ENCODE peak calls at places on chromosomes 6 and 20, in six cellular contexts. One of them, this sample, is unnamed.

GRCh38 chr6:25714765-25715164 is 39.8 kb upstream of the SLC17A4 start:
- DNase-seq in bronchial epithelial cell: peak
- DNase-seq in glutamatergic neuron: no peak
- DNase-seq in fibroblast of the aortic adventitia: no peak
- DNase-seq in upper lobe of right lung: no peak
- DNase-seq in ascending aorta: no peak
- DNase-seq in this sample: no peak

GRCh38 chr6:31636698-31637596 is 15.5 kb downstream of the BAG6 start:
- DNase-seq in upper lobe of right lung: no peak
- DNase-seq in ascending aorta: no peak
- DNase-seq in bronchial epithelial cell: no peak
- DNase-seq in fibroblast of the aortic adventitia: no peak
- DNase-seq in glutamatergic neuron: no peak
- DNase-seq in this sample: no peak

GRCh38 chr20:33443512-33444239 is at the start of gene SNTA1:
- DNase-seq in bronchial epithelial cell: peak
- DNase-seq in fibroblast of the aortic adventitia: peak
- DNase-seq in upper lobe of right lung: peak
- DNase-seq in ascending aorta: peak
- DNase-seq in glutamatergic neuron: peak
- DNase-seq in this sample: peak

GRCh38 chr20:33985280-33985679 is 8.4 kb upstream of the RALY start:
- DNase-seq in upper lobe of right lung: no peak
- DNase-seq in ascending aorta: no peak
- DNase-seq in fibroblast of the aortic adventitia: no peak
- DNase-seq in glutamatergic neuron: no peak
- DNase-seq in bronchial epithelial cell: no peak
- DNase-seq in this sample: no peak

GRCh38 chr6:138673317-138674014 is 100.1 kb upstream of the CCDC28A start:
- DNase-seq in upper lobe of right lung: no peak
- DNase-seq in glutamatergic neuron: no peak
- DNase-seq in ascending aorta: no peak
- DNase-seq in fibroblast of the aortic adventitia: peak
- DNase-seq in bronchial epithelial cell: no peak
- DNase-seq in this sample: no peak

GRCh38 chr6:93676506-93676905 is 257.1 kb upstream of the EPHA7 start:
- DNase-seq in bronchial epithelial cell: no peak
- DNase-seq in upper lobe of right lung: no peak
- DNase-seq in glutamatergic neuron: no peak
- DNase-seq in ascending aorta: no peak
- DNase-seq in fibroblast of the aortic adventitia: no peak
- DNase-seq in this sample: no peak

GRCh38 chr6:75204959-75205775 is 686 bp downstream of the COL12A1 start:
- DNase-seq in bronchial epithelial cell: peak
- DNase-seq in fibroblast of the aortic adventitia: peak
- DNase-seq in glutamatergic neuron: peak
- DNase-seq in ascending aorta: peak
- DNase-seq in upper lobe of right lung: peak
- DNase-seq in this sample: peak

GRCh38 chr6:156828280-156828703 is 51.1 kb downstream of the ARID1B start:
- DNase-seq in fibroblast of the aortic adventitia: peak
- DNase-seq in glutamatergic neuron: no peak
- DNase-seq in bronchial epithelial cell: peak
- DNase-seq in upper lobe of right lung: no peak
- DNase-seq in ascending aorta: no peak
- DNase-seq in this sample: peak

GRCh38 chr6:80259113-80259512 is 152.6 kb downstream of the BCKDHB start:
- DNase-seq in upper lobe of right lung: no peak
- DNase-seq in fibroblast of the aortic adventitia: no peak
- DNase-seq in bronchial epithelial cell: no peak
- DNase-seq in ascending aorta: no peak
- DNase-seq in glutamatergic neuron: no peak
- DNase-seq in this sample: no peak

GRCh38 chr6:3162565-3163247 is 5.4 kb upstream of the TUBB2A start:
- DNase-seq in upper lobe of right lung: peak
- DNase-seq in ascending aorta: peak
- DNase-seq in glutamatergic neuron: peak
- DNase-seq in fibroblast of the aortic adventitia: peak
- DNase-seq in bronchial epithelial cell: peak
- DNase-seq in this sample: peak

GRCh38 chr6:29967379-29968010 is 25.2 kb downstream of the HLA-A start:
- DNase-seq in fibroblast of the aortic adventitia: no peak
- DNase-seq in ascending aorta: no peak
- DNase-seq in upper lobe of right lung: no peak
- DNase-seq in bronchial epithelial cell: peak
- DNase-seq in glutamatergic neuron: no peak
- DNase-seq in this sample: peak

GRCh38 chr6:84733889-84734288 is 30.5 kb downstream of the TBX18 start:
- DNase-seq in bronchial epithelial cell: no peak
- DNase-seq in upper lobe of right lung: no peak
- DNase-seq in glutamatergic neuron: no peak
- DNase-seq in fibroblast of the aortic adventitia: no peak
- DNase-seq in ascending aorta: no peak
- DNase-seq in this sample: no peak

GRCh38 chr6:89475106-89475505 is 42.2 kb downstream of the ANKRD6 start:
- DNase-seq in bronchial epithelial cell: peak
- DNase-seq in glutamatergic neuron: no peak
- DNase-seq in upper lobe of right lung: no peak
- DNase-seq in fibroblast of the aortic adventitia: peak
- DNase-seq in ascending aorta: no peak
- DNase-seq in this sample: no peak

GRCh38 chr6:54525731-54526130 is 217.5 kb downstream of the TINAG start:
- DNase-seq in fibroblast of the aortic adventitia: peak
- DNase-seq in ascending aorta: no peak
- DNase-seq in glutamatergic neuron: no peak
- DNase-seq in upper lobe of right lung: no peak
- DNase-seq in bronchial epithelial cell: peak
- DNase-seq in this sample: peak

GRCh38 chr20:32743237-32744112 is at the start of gene COMMD7:
- DNase-seq in fibroblast of the aortic adventitia: peak
- DNase-seq in upper lobe of right lung: peak
- DNase-seq in glutamatergic neuron: peak
- DNase-seq in bronchial epithelial cell: peak
- DNase-seq in ascending aorta: peak
- DNase-seq in this sample: peak

GRCh38 chr6:124961784-124962611 is at the start of gene RNF217:
- DNase-seq in fibroblast of the aortic adventitia: peak
- DNase-seq in glutamatergic neuron: peak
- DNase-seq in bronchial epithelial cell: peak
- DNase-seq in upper lobe of right lung: peak
- DNase-seq in ascending aorta: peak
- DNase-seq in this sample: peak

GRCh38 chr20:5848711-5849505 is 98.7 kb downstream of the SHLD1 start:
- DNase-seq in fibroblast of the aortic adventitia: peak
- DNase-seq in bronchial epithelial cell: peak
- DNase-seq in glutamatergic neuron: no peak
- DNase-seq in ascending aorta: no peak
- DNase-seq in upper lobe of right lung: no peak
- DNase-seq in this sample: peak

GRCh38 chr20:62822788-62823651 is 6.2 kb downstream of the COL9A3 start:
- DNase-seq in bronchial epithelial cell: peak
- DNase-seq in fibroblast of the aortic adventitia: no peak
- DNase-seq in upper lobe of right lung: no peak
- DNase-seq in glutamatergic neuron: peak
- DNase-seq in ascending aorta: no peak
- DNase-seq in this sample: no peak
- TF ChIP-seq CTCF in bronchial epithelial cell: peak
- TF ChIP-seq CTCF in fibroblast of the aortic adventitia: peak
- TF ChIP-seq CTCF in upper lobe of right lung: no peak
- TF ChIP-seq CTCF in glutamatergic neuron: peak
- TF ChIP-seq CTCF in ascending aorta: no peak
- TF ChIP-seq CTCF in this sample: peak

GRCh38 chr6:42137192-42137753 is 5.1 kb downstream of the C6orf132 start:
- DNase-seq in fibroblast of the aortic adventitia: no peak
- DNase-seq in ascending aorta: no peak
- DNase-seq in upper lobe of right lung: no peak
- DNase-seq in bronchial epithelial cell: peak
- DNase-seq in glutamatergic neuron: no peak
- DNase-seq in this sample: no peak

GRCh38 chr6:42138190-42138589 is 4.2 kb downstream of the C6orf132 start:
- DNase-seq in bronchial epithelial cell: no peak
- DNase-seq in fibroblast of the aortic adventitia: no peak
- DNase-seq in glutamatergic neuron: no peak
- DNase-seq in ascending aorta: no peak
- DNase-seq in upper lobe of right lung: no peak
- DNase-seq in this sample: no peak

GRCh38 chr6:42135722-42136121 is 6.7 kb downstream of the C6orf132 start:
- DNase-seq in glutamatergic neuron: no peak
- DNase-seq in fibroblast of the aortic adventitia: no peak
- DNase-seq in bronchial epithelial cell: no peak
- DNase-seq in ascending aorta: no peak
- DNase-seq in upper lobe of right lung: no peak
- DNase-seq in this sample: no peak

GRCh38 chr6:42135161-42135560 is 7.3 kb downstream of the C6orf132 start:
- DNase-seq in glutamatergic neuron: no peak
- DNase-seq in ascending aorta: no peak
- DNase-seq in upper lobe of right lung: no peak
- DNase-seq in fibroblast of the aortic adventitia: no peak
- DNase-seq in bronchial epithelial cell: no peak
- DNase-seq in this sample: no peak

DNA sequence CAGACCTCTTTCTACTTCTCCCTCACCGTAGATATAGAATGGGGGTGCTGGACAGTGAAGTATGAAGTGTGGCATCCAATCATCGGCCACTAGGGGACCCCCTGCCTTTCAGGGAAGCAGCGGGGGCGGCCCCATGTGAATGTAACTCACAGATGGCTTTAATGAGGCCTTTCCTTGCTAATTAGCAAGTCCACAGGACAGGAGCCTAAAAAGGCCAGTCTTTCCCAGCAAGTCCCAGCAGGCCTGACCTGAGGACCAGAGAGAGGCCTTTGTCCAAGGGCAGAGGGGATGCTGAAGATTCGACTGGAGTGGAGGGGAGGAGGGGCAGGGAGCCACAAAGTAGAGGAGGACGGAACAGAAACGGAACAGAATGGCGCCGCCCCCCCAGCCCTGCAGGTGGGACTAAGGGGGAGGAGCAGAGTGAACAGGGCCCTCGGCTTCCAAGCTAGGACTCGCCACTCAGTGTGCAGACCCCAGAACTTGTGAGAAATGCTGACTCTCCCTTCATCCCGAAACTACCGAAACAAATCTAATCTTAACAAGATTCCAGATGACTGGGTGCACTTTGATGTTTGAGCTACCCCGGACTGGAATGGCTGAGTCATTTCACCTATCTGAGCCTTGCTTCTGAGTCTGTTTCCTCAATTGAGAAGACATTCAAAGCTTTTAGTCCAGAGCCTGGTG is 5.8 kb downstream of the C6orf132 start:
- DNase-seq in bronchial epithelial cell: peak
- DNase-seq in ascending aorta: no peak
- DNase-seq in upper lobe of right lung: no peak
- DNase-seq in glutamatergic neuron: peak
- DNase-seq in fibroblast of the aortic adventitia: peak
- DNase-seq in this sample: peak
- TF ChIP-seq CTCF in bronchial epithelial cell: no peak
- TF ChIP-seq CTCF in ascending aorta: no peak
- TF ChIP-seq CTCF in upper lobe of right lung: no peak
- TF ChIP-seq CTCF in glutamatergic neuron: peak
- TF ChIP-seq CTCF in fibroblast of the aortic adventitia: peak
- TF ChIP-seq CTCF in this sample: peak

DNA sequence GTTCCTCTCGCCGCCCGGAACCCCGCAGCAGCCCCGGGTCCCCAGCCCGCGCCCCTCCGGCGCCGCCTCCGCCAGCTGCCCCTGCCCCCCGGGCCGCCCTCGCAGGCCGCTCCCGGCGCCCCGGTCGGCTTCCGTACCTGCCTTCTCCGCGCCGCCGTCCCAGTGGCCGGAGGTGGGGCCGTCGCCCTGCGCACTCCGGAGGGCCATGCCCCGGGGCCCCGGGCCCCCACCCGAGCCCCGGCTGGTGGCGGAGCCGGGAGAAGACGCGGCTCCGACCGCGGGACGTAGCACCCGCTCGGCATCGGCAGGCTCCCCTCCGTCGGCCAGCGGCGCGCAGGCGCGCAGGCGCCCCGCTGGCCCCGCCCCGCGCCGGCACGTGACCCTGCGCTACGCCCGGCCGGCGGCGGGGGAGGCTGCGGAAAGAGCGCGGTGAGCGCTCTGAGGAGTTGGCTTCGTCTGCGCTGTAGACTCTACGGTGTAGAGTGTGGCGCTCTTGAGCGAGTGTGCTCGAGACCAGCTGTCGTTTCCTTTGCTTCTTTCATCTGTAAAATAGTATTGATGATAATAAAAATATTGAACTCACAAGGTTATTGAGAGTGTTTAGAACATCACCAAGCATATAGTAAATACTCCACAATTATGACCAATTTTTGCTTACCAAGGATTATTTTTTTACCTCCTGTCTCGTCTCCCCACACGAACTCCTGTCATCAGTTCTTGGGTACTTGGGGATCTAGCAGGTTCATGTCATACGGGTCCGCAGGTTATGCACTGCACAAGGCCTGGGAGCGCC is at the start of gene TBC1D20:
- DNase-seq in glutamatergic neuron: peak
- DNase-seq in ascending aorta: peak
- DNase-seq in bronchial epithelial cell: peak
- DNase-seq in fibroblast of the aortic adventitia: peak
- DNase-seq in upper lobe of right lung: peak
- DNase-seq in this sample: peak
- TF ChIP-seq CTCF in glutamatergic neuron: no peak
- TF ChIP-seq CTCF in ascending aorta: no peak
- TF ChIP-seq CTCF in bronchial epithelial cell: peak
- TF ChIP-seq CTCF in fibroblast of the aortic adventitia: peak
- TF ChIP-seq CTCF in upper lobe of right lung: no peak
- TF ChIP-seq CTCF in this sample: peak

GRCh38 chr6:134128146-134128545 is 75.7 kb upstream of the SLC2A12 start:
- DNase-seq in upper lobe of right lung: no peak
- DNase-seq in ascending aorta: no peak
- DNase-seq in bronchial epithelial cell: no peak
- DNase-seq in fibroblast of the aortic adventitia: no peak
- DNase-seq in glutamatergic neuron: no peak
- DNase-seq in this sample: no peak

GRCh38 chr6:134117409-134117808 is 65.0 kb upstream of the SLC2A12 start:
- DNase-seq in bronchial epithelial cell: no peak
- DNase-seq in ascending aorta: no peak
- DNase-seq in fibroblast of the aortic adventitia: no peak
- DNase-seq in upper lobe of right lung: no peak
- DNase-seq in glutamatergic neuron: peak
- DNase-seq in this sample: peak

GRCh38 chr6:134119481-134119880 is 67.1 kb upstream of the SLC2A12 start:
- DNase-seq in ascending aorta: no peak
- DNase-seq in upper lobe of right lung: no peak
- DNase-seq in bronchial epithelial cell: no peak
- DNase-seq in glutamatergic neuron: no peak
- DNase-seq in fibroblast of the aortic adventitia: no peak
- DNase-seq in this sample: no peak

GRCh38 chr6:134123666-134124208 is 71.3 kb upstream of the SLC2A12 start:
- DNase-seq in ascending aorta: no peak
- DNase-seq in glutamatergic neuron: no peak
- DNase-seq in upper lobe of right lung: no peak
- DNase-seq in bronchial epithelial cell: peak
- DNase-seq in fibroblast of the aortic adventitia: peak
- DNase-seq in this sample: peak

DNA sequence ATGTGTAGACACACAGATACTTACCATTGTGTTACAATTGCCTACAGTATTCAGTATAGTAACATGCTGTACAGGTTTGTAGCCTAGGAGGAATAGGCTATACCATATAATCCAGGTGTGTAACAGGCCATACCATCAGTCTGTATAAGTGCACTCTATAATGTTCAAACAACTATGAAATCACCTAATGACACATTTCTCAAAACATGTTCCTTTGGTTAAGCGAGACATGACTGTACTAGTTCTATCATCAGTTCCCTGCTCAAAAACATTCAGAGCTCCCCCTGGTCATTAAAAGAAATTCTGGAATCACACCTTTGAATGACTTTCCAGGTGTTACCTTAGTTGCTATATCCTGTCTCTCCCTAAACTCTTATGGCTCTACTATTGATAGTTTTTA is 70.4 kb upstream of the SLC2A12 start:
- DNase-seq in upper lobe of right lung: no peak
- DNase-seq in ascending aorta: no peak
- DNase-seq in fibroblast of the aortic adventitia: no peak
- DNase-seq in glutamatergic neuron: no peak
- DNase-seq in bronchial epithelial cell: peak
- DNase-seq in this sample: no peak
- TF ChIP-seq CTCF in upper lobe of right lung: no peak
- TF ChIP-seq CTCF in ascending aorta: no peak
- TF ChIP-seq CTCF in fibroblast of the aortic adventitia: no peak
- TF ChIP-seq CTCF in glutamatergic neuron: no peak
- TF ChIP-seq CTCF in bronchial epithelial cell: no peak
- TF ChIP-seq CTCF in this sample: no peak